ENCODE peak calls at places on chromosomes 1 and 21, in five cellular contexts. J, V, X, L and E are unnamed samples.

GRCh38 chr1:36675106-36675505 is 192.4 kb upstream of the CSF3R start:
- DNase-seq in X (no peak), J (no peak), V (no peak), L (no peak), E (no peak)

GRCh38 chr21:36547464-36547863 is 67.5 kb upstream of the CLDN14 start:
- DNase-seq in L (no peak), J (no peak), V (no peak), X (no peak), E (peak; percentile 56)

GRCh38 chr1:162926906-162927305 is 65.9 kb upstream of the CCDC190 start:
- DNase-seq in J (no peak), X (no peak), L (no peak), V (no peak), E (no peak)

GRCh38 chr21:36082140-36082742 is 12.4 kb downstream of the CBR1 start:
- DNase-seq in L (no peak), J (no peak), V (no peak), X (no peak), E (no peak)

GRCh38 chr1:29974345-29974744 is 738.0 kb downstream of the PTPRU start:
- DNase-seq in L (no peak), V (no peak), J (no peak), X (peak; percentile 47), E (no peak)

GRCh38 chr1:96519851-96520281 is 201.7 kb upstream of the PTBP2 start:
- DNase-seq in L (no peak), X (peak; percentile 33), V (no peak), J (no peak), E (no peak)

GRCh38 chr1:203545032-203545816 is 51.3 kb downstream of the OPTC start:
- DNase-seq in V (no peak), L (no peak), J (no peak), X (no peak), E (no peak)

GRCh38 chr21:42684109-42684916 is 30.9 kb downstream of the PDE9A start:
- DNase-seq in X (peak; percentile 53), V (no peak), L (no peak), J (no peak), E (peak; percentile 50)

GRCh38 chr1:161735837-161736236 is 13.7 kb upstream of the DUSP12 start:
- DNase-seq in V (no peak), J (no peak), L (no peak), X (no peak), E (no peak)

GRCh38 chr1:3029991-3030662 is 8.9 kb downstream of the ACTRT2 start:
- DNase-seq in L (no peak), X (no peak), J (peak; percentile 54), V (no peak), E (no peak)

GRCh38 chr1:220483700-220484099 is 44.2 kb upstream of the MARK1 start:
- DNase-seq in X (peak; percentile 61), L (no peak), V (no peak), J (no peak), E (no peak)

GRCh38 chr21:42248241-42248640 is 29.3 kb downstream of the ABCG1 start:
- DNase-seq in V (no peak), X (no peak), L (no peak), J (no peak), E (no peak)

GRCh38 chr1:150429805-150430204 is 57.4 kb upstream of the TARS2 start:
- DNase-seq in X (peak; percentile 36), L (no peak), J (no peak), V (no peak), E (no peak)

GRCh38 chr21:34630536-34631143 is 15.7 kb upstream of the RCAN1 start:
- DNase-seq in X (peak; percentile 67), L (no peak), V (no peak), J (no peak), E (no peak)

GRCh38 chr1:212528501-212528900 is 80.1 kb upstream of the ATF3 start:
- DNase-seq in V (no peak), X (no peak), J (no peak), L (no peak), E (no peak)

GRCh38 chr21:18725653-18726052 is 322.1 kb upstream of the TMPRSS15 start:
- DNase-seq in V (no peak), L (no peak), X (no peak), J (peak; percentile 12), E (no peak)

GRCh38 chr1:31007462-31007991 is 58.0 kb downstream of the PUM1 start:
- DNase-seq in X (peak; percentile 77), L (no peak), J (no peak), V (no peak), E (no peak)

GRCh38 chr1:19430121-19431068 is 54.9 kb downstream of the CAPZB start:
- DNase-seq in J (no peak), L (no peak), X (peak; percentile 83), V (no peak), E (no peak)

GRCh38 chr1:109885589-109885988 is 25.1 kb upstream of the CSF1 start:
- DNase-seq in X (no peak), J (no peak), L (no peak), V (no peak), E (no peak)

GRCh38 chr21:31416465-31416864 is 72.4 kb upstream of the TIAM1 start:
- DNase-seq in X (peak; percentile 50), J (no peak), V (no peak), L (no peak), E (no peak)

GRCh38 chr1:7406641-7407546 is 364.2 kb upstream of the VAMP3 start:
- DNase-seq in V (no peak), X (no peak), J (peak; percentile 35), L (no peak), E (peak; percentile 57)

GRCh38 chr1:228307218-228308023 is 99.2 kb downstream of the TRIM11 start:
- DNase-seq in L (no peak), X (no peak), J (peak; percentile 43), V (no peak), E (no peak)

GRCh38 chr1:33365560-33365997 is 44.7 kb upstream of the A3GALT2 start:
- DNase-seq in L (no peak), X (peak; percentile 64), J (no peak), V (no peak), E (no peak)

GRCh38 chr1:43327549-43328292 is 9.9 kb upstream of the MPL start:
- DNase-seq in X (peak; percentile 80), V (no peak), L (no peak), J (no peak), E (no peak)

GRCh38 chr1:214582289-214582891 is 20.6 kb upstream of the CENPF start:
- DNase-seq in V (no peak), X (no peak), J (no peak), L (no peak), E (no peak)

GRCh38 chr1:33161061-33161681 is 20.7 kb downstream of the TRIM62 start:
- DNase-seq in V (no peak), X (no peak), L (no peak), J (no peak), E (no peak)

GRCh38 chr1:16212251-16212961 is at the start of gene ARHGEF19:
- DNase-seq in V (peak; percentile 50), J (peak; percentile 90), X (no peak), L (no peak), E (peak; percentile 85)

GRCh38 chr1:5746611-5747427 is 245.4 kb downstream of the NPHP4 start:
- DNase-seq in V (no peak), L (no peak), J (no peak), X (no peak), E (peak; percentile 59)

GRCh38 chr1:165815725-165816124 is 11.7 kb upstream of the UCK2 start:
- DNase-seq in L (no peak), X (no peak), J (no peak), V (no peak), E (no peak)

GRCh38 chr1:228870041-228870713 is 134.9 kb downstream of the RHOU start:
- DNase-seq in X (no peak), V (no peak), L (no peak), J (no peak), E (no peak)

DNA sequence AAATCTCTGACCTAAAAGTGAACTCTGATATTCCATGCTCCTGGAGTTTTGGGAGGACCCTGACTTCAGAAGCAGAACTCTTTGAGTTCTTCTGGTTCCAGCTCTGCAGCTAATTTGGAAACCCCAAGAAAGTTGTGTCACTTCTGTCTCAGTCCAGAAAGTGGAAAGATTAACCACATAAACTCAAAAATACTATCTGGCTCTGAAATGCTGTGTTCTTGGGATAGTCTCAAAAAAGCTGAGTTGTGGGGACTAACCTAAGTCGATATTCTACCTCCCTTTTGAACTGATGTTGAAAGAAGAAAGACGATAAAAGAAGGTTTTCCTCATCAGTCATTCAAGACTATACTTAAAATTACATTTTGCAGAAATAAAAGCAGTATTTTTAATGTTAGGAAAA is 59.8 kb downstream of the ITPKB start:
- DNase-seq in X (no peak), L (no peak), J (no peak), V (no peak), E (no peak)
- H3K4me3 ChIP-seq in X (no peak overlapping the region), L (peak overlapping the region; percentile 74), J (no peak overlapping the region), V (no peak overlapping the region), E (no peak overlapping the region)

GRCh38 chr1:202235856-202236837 is 42.5 kb downstream of the LGR6 start:
- DNase-seq in V (peak; percentile 75), L (peak; percentile 61), X (peak; percentile 91), J (peak; percentile 88), E (peak; percentile 65)
- H3K4me3 ChIP-seq in V (no peak overlapping the region), L (peak overlapping the region; percentile 39), X (peak overlapping the region; percentile 4), J (no peak overlapping the region), E (no peak overlapping the region)

DNA sequence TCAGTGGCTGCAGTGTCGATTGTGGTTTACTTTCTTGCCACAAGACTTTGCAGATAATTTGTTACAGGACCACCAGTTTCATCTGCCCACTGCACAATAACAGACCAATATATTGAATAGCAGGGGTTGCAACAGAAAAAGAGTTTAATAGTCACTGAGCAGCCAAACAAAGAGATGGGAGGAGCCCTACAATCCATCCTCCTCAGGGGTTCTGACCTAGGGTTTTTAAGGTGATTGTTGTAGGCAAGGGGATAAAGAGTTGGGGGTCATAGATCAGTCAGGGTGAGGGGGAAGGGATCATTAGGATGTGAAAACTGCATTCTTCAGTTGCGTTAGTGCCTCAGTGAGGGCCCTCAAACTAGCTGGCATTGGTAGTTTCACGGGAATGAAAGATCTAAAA is 110.7 kb upstream of the OLFM3 start:
- DNase-seq in X (no peak), V (no peak), J (no peak), L (no peak), E (no peak)
- H3K4me3 ChIP-seq in X (no peak overlapping the region), V (no peak overlapping the region), J (no peak overlapping the region), L (no peak overlapping the region), E (no peak overlapping the region)

DNA sequence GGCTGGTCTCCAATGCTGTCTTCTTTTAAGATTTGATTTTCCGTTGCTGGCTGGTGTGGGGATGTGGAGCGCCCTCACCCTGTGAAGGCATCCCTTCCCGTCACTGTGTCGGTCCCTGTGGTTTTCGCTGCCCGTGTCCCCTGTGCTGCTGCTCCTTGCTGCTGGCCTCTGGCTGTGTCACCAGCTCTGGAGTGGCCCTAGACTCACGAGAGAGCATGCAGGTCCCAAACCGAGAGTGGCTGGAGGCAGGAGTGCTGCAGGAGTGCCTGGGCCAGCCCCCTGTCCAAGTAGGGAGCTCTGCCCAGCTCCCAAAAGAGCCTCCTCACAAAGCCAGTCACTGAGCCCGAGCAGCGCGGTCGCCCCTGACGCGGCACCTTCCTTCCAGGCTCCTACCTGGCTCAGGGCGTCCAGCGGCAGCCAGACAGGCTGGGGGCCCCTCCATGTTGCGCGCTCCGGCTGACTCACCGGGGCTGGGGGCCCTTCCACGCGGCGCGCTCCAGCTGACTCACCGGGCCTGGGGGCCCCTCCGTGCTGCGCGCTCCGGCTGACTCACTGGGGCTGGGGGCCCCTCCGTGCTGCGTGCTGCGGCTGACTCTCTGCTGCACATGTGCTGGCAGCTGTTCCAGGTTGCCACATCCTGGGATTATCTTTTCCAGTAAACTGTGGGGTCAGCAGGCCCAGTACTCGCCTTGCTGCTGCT is 106.7 kb upstream of the COL6A1 start:
- DNase-seq in L (no peak), X (peak; percentile 97), J (no peak), V (peak; percentile 57), E (peak; percentile 20)
- H3K4me3 ChIP-seq in L (no peak overlapping the region), X (peak overlapping the region; percentile 20), J (no peak overlapping the region), V (no peak overlapping the region), E (no peak overlapping the region)